ENCODE peak calls at places on chromosomes 13 and 19, in six cellular contexts. I, A, X, C, Z and Y are unnamed samples.

GRCh38 chr13:59367467-59367866 is 796.3 kb downstream of the DIAPH3 start:
- DNase-seq in A (no peak), Z (no peak), C (no peak), X (no peak), I (no peak), Y (no peak)

GRCh38 chr13:102680842-102681725 is 13.8 kb downstream of the METTL21C start:
- DNase-seq in Z (no peak), C (no peak), X (peak), A (no peak), I (no peak), Y (no peak)

GRCh38 chr19:14114854-14115253 is 2.7 kb downstream of the PRKACA start:
- DNase-seq in I (no peak), X (no peak), C (peak), A (peak), Z (peak), Y (peak)

GRCh38 chr13:41267106-41267505 is 3.7 kb upstream of the MTRF1 start:
- DNase-seq in X (peak), Z (no peak), I (no peak), A (no peak), C (no peak), Y (no peak)

GRCh38 chr19:16200038-16200775 is 2.5 kb downstream of the AP1M1 start:
- DNase-seq in I (no peak), A (no peak), C (no peak), Z (no peak), X (peak), Y (peak)

GRCh38 chr13:60514891-60515290 is 117.9 kb downstream of the TDRD3 start:
- DNase-seq in Z (no peak), X (no peak), A (no peak), I (no peak), C (no peak), Y (no peak)

GRCh38 chr19:57280913-57281425 is 684 bp downstream of the ZNF460 start:
- DNase-seq in I (no peak), Z (no peak), A (no peak), C (no peak), X (no peak), Y (no peak)

GRCh38 chr19:6238643-6239281 is 41.0 kb downstream of the MLLT1 start:
- DNase-seq in I (no peak), A (no peak), C (no peak), Z (no peak), X (peak), Y (no peak)

GRCh38 chr13:97259787-97260641 is 37.9 kb downstream of the MBNL2 start:
- DNase-seq in C (no peak), A (no peak), I (no peak), X (peak), Z (no peak), Y (no peak)

GRCh38 chr19:14843587-14843986 is 5.1 kb downstream of the OR7A10 start:
- DNase-seq in A (no peak), C (no peak), I (no peak), Z (no peak), X (no peak), Y (no peak)

GRCh38 chr13:110885516-110885915 is 29.4 kb downstream of the ANKRD10 start:
- DNase-seq in Z (no peak), I (no peak), X (no peak), A (no peak), C (no peak), Y (no peak)

GRCh38 chr13:110760611-110761010 is 47.1 kb downstream of the ING1 start:
- DNase-seq in Z (no peak), C (no peak), X (no peak), A (no peak), I (no peak), Y (no peak)

GRCh38 chr13:40589285-40590109 is 76.9 kb downstream of the FOXO1 start:
- DNase-seq in X (no peak), A (no peak), Z (no peak), I (no peak), C (no peak), Y (peak)

GRCh38 chr19:33212773-33213172 is 12.9 kb downstream of the SLC7A10 start:
- DNase-seq in C (no peak), X (no peak), I (no peak), Z (no peak), A (no peak), Y (no peak)

GRCh38 chr19:57708641-57709354 is at the start of gene ZNF154:
- DNase-seq in I (no peak), C (peak), X (peak), Z (peak), A (peak), Y (no peak)

GRCh38 chr19:58450836-58451357 is 525 bp upstream of the ZNF324B start:
- DNase-seq in I (no peak), A (no peak), C (no peak), Z (no peak), X (no peak), Y (no peak)

GRCh38 chr19:1084024-1084868 is 10.9 kb downstream of the POLR2E start:
- DNase-seq in A (no peak), I (no peak), C (no peak), X (no peak), Z (no peak), Y (no peak)

GRCh38 chr19:3154957-3155736 is 19.3 kb downstream of the GNA15 start:
- DNase-seq in X (peak), I (peak), C (peak), Z (no peak), A (no peak), Y (peak)

GRCh38 chr13:50573046-50573445 is 270.4 kb downstream of the DLEU7 start:
- DNase-seq in Z (no peak), X (no peak), C (no peak), A (no peak), I (no peak), Y (no peak)

GRCh38 chr13:72255908-72256307 is 388.9 kb upstream of the DACH1 start:
- DNase-seq in C (no peak), Z (peak), A (peak), X (no peak), I (no peak), Y (no peak)

GRCh38 chr19:16571283-16571682 is 932 bp downstream of the SLC35E1 start:
- DNase-seq in Z (no peak), C (no peak), A (no peak), X (peak), I (no peak), Y (no peak)

GRCh38 chr13:112690242-112690943 is 555 bp downstream of the ATP11A start:
- DNase-seq in Z (peak), C (peak), A (peak), I (no peak), X (peak), Y (no peak)

GRCh38 chr19:3683866-3684816 is 16.1 kb downstream of the PIP5K1C start:
- DNase-seq in X (peak), C (peak), I (no peak), A (peak), Z (no peak), Y (no peak)

GRCh38 chr13:106919638-106920037 is 351.7 kb upstream of the ARGLU1 start:
- DNase-seq in Z (peak), A (peak), X (no peak), I (no peak), C (no peak), Y (no peak)

GRCh38 chr19:47674548-47674947 is 38.7 kb upstream of the EHD2 start:
- DNase-seq in X (no peak), C (no peak), A (no peak), Z (no peak), I (no peak), Y (no peak)

GRCh38 chr13:91456837-91457236 is 58.4 kb downstream of the GPC5 start:
- DNase-seq in C (no peak), I (no peak), A (no peak), Z (no peak), X (no peak), Y (no peak)

GRCh38 chr13:101916758-101917474 is 464.4 kb downstream of the ITGBL1 start:
- DNase-seq in A (peak), X (no peak), I (no peak), Z (peak), C (no peak), Y (no peak)

GRCh38 chr19:47790398-47790814 is 11.9 kb downstream of the SELENOW start:
- DNase-seq in Z (peak), I (peak), C (peak), A (peak), X (peak), Y (peak)

GRCh38 chr19:4326215-4326836 is 12.3 kb downstream of the STAP2 start:
- DNase-seq in A (no peak), I (no peak), Z (no peak), C (no peak), X (no peak), Y (no peak)

GRCh38 chr19:15042003-15042402 is 7.3 kb upstream of the CASP14 start:
- DNase-seq in X (no peak), A (no peak), C (no peak), I (no peak), Z (no peak), Y (no peak)

GRCh38 chr13:35914662-35915061 is 216.5 kb downstream of the DCLK1 start:
- DNase-seq in X (no peak), C (no peak), A (no peak), Z (no peak), I (no peak), Y (no peak)

GRCh38 chr13:42788601-42789000 is 7.2 kb downstream of the FAM216B start:
- DNase-seq in I (no peak), X (no peak), C (no peak), Z (no peak), A (no peak), Y (no peak)

GRCh38 chr19:54153731-54154326 is 5.7 kb downstream of the LENG1 start:
- DNase-seq in I (no peak), X (no peak), A (no peak), Z (no peak), C (no peak), Y (no peak)

GRCh38 chr13:91668844-91669495 is 270.5 kb downstream of the GPC5 start:
- DNase-seq in A (no peak), Z (no peak), X (no peak), C (no peak), I (no peak), Y (no peak)

GRCh38 chr13:113901642-113902041 is 37.8 kb upstream of the GAS6 start:
- DNase-seq in Z (no peak), X (no peak), A (peak), C (no peak), I (peak), Y (no peak)

GRCh38 chr13:111482126-111482525 is 161.7 kb downstream of the TEX29 start:
- DNase-seq in Z (no peak), X (no peak), A (no peak), I (no peak), C (no peak), Y (no peak)

GRCh38 chr13:110466261-110466660 is 95.3 kb downstream of the RAB20 start:
- DNase-seq in A (no peak), Z (no peak), C (no peak), I (no peak), X (no peak), Y (no peak)

GRCh38 chr19:41298327-41298964 is 11.5 kb upstream of the CCDC97 start:
- DNase-seq in C (no peak), X (peak), I (peak), A (no peak), Z (no peak), Y (no peak)

GRCh38 chr13:27979001-27979643 is 9.4 kb downstream of the URAD start:
- DNase-seq in X (no peak), C (no peak), A (peak), Z (no peak), I (no peak), Y (no peak)

GRCh38 chr13:27978301-27978968 is 9.3 kb upstream of the CDX2 start:
- DNase-seq in Z (peak), X (no peak), I (no peak), A (peak), C (no peak), Y (no peak)

GRCh38 chr13:27975579-27976361 is 6.7 kb upstream of the CDX2 start:
- DNase-seq in I (no peak), X (no peak), C (no peak), Z (no peak), A (peak), Y (no peak)

GRCh38 chr13:27976362-27977177 is 7.5 kb upstream of the CDX2 start:
- DNase-seq in C (no peak), A (no peak), X (no peak), I (no peak), Z (no peak), Y (no peak)

DNA sequence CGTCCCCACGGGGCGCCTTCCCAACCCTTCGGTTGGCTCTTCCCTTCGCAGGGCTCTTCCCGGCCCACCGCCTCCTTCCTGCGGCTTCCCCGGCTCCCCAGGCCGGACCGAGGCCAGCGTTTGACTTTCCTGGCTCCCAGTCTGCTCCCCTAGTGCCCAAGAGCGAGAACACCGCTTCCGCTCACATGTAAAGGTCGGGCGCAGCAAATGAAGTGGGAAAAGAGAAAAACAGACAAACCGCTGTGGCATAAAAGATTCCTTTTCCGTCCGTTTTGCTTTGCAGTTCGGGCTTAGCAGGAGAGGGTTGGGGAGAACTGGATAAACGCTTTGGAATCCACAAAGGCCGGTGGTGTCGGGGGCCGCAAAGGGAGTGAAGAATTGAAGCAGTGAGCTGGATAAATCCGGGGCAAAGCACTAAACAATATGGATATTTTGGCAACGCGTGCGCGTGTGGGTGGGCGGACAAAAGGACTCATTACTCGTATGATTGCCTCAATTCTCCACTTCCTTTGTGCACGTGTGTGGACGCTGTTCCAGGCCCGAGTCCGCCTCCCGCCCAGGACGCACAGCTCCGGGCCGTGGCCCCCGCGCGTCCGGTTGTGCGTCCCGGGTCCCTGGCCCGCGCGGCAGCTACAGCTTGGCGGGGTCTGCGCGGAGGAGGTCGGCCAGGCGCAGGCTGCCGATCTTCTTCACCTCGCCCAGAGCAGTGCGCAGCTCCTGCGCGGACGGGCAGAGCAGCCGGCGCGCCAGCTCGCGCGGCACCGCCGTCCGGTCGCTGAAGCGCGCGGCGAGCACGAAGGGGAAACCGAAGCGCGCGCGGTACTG is 8.6 kb upstream of the CDX2 start:
- DNase-seq in C (no peak), A (peak), X (no peak), Z (peak), I (no peak), Y (no peak)
- TF ChIP-seq CTCF in C (no peak), A (peak), X (no peak), Z (no peak), I (no peak), Y (no peak)

GRCh38 chr13:20700288-20700687 is 3.2 kb upstream of the IL17D start:
- DNase-seq in I (no peak), X (peak), C (no peak), Z (no peak), A (no peak), Y (no peak)

GRCh38 chr13:20704459-20705069 is 1.1 kb downstream of the IL17D start:
- DNase-seq in X (no peak), Z (no peak), C (no peak), I (no peak), A (peak), Y (no peak)

GRCh38 chr13:20703785-20704458 is 423 bp downstream of the IL17D start:
- DNase-seq in Z (peak), I (no peak), X (peak), C (peak), A (peak), Y (peak)

GRCh38 chr13:20702530-20702929 is 969 bp upstream of the IL17D start:
- DNase-seq in A (no peak), Z (no peak), X (peak), C (no peak), I (no peak), Y (no peak)

DNA sequence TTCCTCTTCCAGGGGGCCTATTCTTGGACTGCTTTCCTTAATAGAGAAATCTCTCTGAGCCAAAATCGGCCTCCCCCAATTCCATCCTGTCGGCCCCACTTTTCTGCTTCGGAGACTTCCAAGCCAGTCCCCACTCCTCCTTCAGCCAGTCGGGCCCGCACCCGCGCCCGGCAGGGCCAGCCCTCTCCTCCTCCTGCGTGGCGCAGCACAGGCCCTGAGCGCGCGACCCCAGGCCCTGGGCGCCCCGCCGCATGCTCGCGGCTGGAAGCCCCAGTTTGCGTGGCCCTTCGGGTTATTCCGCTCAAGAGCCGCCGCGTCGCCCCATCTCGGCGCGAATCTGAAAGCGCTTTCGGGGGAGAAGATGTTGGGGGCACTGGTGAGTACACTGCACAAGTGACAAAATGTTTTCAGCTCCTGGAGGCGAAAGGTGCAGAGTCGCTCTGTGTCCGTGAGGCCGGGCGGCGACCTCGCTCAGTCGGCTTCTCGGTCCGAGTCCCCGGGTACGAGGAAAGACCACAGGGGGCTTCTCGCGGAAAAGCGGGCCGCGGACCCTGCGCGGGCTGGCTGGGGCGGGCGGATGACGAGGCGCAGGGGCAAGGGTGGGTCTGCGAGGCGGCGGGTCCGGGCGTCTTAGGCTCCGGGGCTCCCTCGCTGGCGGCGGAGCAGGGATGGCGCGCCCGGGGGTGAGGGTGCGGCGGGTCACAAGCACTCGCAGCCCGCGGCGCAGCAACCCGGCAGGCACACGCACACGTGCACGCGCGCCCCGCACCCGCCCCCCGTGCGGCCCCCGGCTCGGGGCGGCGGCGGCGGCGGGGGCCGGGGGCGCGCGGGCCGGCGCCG is at the start of gene IL17D:
- DNase-seq in I (no peak), X (no peak), Z (peak), A (peak), C (peak), Y (no peak)
- TF ChIP-seq CTCF in I (no peak), X (no peak), Z (no peak), A (no peak), C (no peak), Y (no peak)

DNA sequence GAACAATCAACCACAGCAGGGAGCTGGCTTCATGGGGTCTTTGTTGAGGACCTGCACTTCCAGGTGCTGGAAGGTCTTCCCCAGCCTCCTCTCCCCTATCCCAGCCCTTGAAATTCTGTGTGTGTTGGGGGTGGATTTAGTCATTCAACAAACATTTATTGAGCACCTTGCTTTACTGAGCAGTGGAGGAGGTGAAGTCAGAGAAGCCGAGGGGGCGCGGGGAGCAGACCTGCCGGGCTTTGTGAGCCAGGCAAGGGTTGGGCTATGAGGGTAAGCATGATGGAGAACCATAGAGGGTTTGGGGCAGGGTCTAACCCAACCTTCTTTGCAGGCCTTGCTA is 3.5 kb upstream of the C19orf85 start:
- DNase-seq in C (no peak), I (no peak), Z (no peak), X (no peak), A (no peak), Y (no peak)
- TF ChIP-seq CTCF in C (no peak), I (no peak), Z (no peak), X (no peak), A (no peak), Y (peak)

DNA sequence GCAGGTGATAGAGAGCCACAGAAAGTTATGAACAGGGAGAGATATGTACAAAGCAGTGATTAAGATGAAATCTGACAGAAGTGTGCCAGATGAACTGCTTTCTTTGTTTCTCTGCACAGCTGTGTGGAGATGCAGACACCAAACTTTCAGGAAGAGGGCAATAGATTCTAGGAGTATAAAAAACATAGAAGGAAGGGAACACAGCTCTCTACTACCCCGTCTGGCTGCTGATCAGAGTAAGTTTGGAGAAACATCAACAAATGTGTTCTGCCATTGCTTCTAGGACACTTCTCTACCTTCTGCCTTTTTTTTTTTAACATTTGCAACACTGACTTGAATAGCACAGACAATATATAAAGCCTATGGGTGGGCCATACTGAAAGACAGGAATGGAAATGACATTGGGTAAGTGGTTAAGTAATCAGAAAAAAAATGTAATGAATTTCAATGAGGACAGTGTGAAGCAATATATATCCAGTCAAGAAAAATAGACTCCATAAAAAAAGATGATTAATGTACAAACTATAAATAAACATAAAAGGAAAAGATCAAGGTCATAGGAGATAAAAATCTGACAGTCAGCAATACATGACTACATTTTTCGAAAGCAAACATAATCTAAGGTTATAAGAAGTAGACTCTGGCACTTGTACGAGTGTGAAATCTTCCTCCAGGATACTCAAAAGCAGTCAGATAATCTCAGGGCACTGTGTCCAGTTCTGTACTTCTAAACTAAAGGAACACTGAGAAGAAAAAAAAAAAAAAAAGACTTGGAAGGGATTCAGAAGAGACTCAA is 21.4 kb downstream of the NUFIP1 start:
- DNase-seq in A (no peak), C (no peak), Z (no peak), I (no peak), X (peak), Y (no peak)
- TF ChIP-seq CTCF in A (peak), C (no peak), Z (no peak), I (no peak), X (peak), Y (no peak)

GRCh38 chr13:84455143-84455905 is 573.0 kb upstream of the SLITRK1 start:
- DNase-seq in X (no peak), I (no peak), A (no peak), Z (no peak), C (no peak), Y (no peak)
- TF ChIP-seq CTCF in X (no peak), I (no peak), A (peak), Z (peak), C (no peak), Y (no peak)